ENCODE peak calls at places on chromosomes 13 and 19, in seven cellular contexts. R is neural crest cell, P is heart right ventricle, C is cardiac muscle cell, X is Calu3, H is breast epithelium, G is H9. U is an unnamed sample.

GRCh38 chr13:99289674-99290337 is 17.4 kb downstream of the GPR183 start:
- DNase-seq in R (no peak), P (no peak), C (no peak), X (no peak), H (no peak), G (no peak), U (no peak)

GRCh38 chr13:59166174-59166573 is 997.6 kb downstream of the DIAPH3 start:
- DNase-seq in R (no peak), P (no peak), C (no peak), X (no peak), H (no peak), G (no peak), U (no peak)

GRCh38 chr19:35031072-35031881 is 1.0 kb downstream of the SCN1B start:
- DNase-seq in R (no peak), P (peak; percentile 55), C (peak; percentile 42), X (no peak), H (no peak), G (peak; percentile 70), U (peak; percentile 44)

GRCh38 chr13:84096221-84096620 is 213.9 kb upstream of the SLITRK1 start:
- DNase-seq in R (no peak), P (no peak), C (peak; percentile 34), X (no peak), H (no peak), G (no peak), U (no peak)

GRCh38 chr13:36038785-36039415 is 92.3 kb downstream of the DCLK1 start:
- DNase-seq in R (no peak), P (no peak), C (no peak), X (no peak), H (no peak), G (no peak), U (no peak)

GRCh38 chr19:40251991-40252390 is 25.5 kb upstream of the CCNP start:
- DNase-seq in R (no peak), P (no peak), C (no peak), X (no peak), H (no peak), G (no peak), U (no peak)

GRCh38 chr13:114022309-114022669 is 48.4 kb upstream of the C13orf46 start:
- DNase-seq in R (no peak), P (no peak), C (no peak), X (no peak), H (no peak), G (no peak), U (no peak)

GRCh38 chr19:28396259-28396940 is 816.6 kb downstream of the UQCRFS1 start:
- DNase-seq in R (no peak), P (no peak), C (no peak), X (no peak), H (no peak), G (no peak), U (no peak)

GRCh38 chr19:55249841-55250240 is 9.0 kb downstream of the PPP6R1 start:
- DNase-seq in R (no peak), P (no peak), C (no peak), X (no peak), H (no peak), G (no peak), U (no peak)

GRCh38 chr13:111006508-111007031 is 91.7 kb upstream of the ANKRD10 start:
- DNase-seq in R (no peak), P (peak; percentile 70), C (peak; percentile 94), X (no peak), H (peak; percentile 50), G (no peak), U (no peak)
- TF ChIP-seq CTCF in R (no peak), P (no peak), C (no peak), X (no peak), H (no peak), G (no peak), U (no peak)

DNA sequence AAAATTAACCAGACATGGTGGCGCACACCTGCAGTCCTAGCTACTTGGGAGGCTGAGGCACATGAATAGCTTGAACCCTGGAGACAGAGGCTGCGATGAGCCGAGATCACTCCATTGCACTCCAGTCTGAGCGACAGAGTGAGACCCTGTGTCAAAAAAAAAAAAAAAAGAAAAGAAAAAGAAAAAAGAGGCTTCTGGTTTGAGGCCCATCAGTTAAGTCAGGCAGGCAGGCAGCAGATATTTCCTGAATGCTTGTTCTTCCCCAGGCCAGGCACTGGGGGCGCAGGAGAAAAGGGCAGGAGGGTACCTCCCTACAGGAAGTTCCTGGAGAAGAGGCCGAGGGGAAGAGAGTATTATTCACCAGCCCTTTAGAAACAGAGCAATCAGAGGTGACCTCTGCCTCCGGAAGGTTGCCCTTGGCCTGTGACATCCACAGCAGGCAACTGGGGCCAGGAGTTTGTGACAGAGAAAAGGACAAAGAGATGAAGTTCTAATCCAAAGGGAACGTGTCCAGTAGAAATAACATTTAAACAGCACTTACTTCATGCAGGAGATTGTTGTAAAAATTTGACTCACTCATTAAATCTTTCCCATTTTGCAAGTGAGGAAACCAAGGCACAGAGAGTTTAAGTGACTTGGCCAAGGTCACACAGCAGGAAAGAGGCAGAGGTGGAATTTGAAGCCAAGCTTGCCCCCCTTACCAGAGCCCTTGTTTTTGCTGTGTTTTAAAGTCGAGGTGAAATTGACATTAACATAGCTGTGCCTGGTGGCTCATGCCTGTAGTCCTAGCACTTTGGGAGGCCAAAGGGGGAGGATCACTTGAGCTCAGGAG is 4.3 kb upstream of the RLN3 start:
- DNase-seq in R (peak; percentile 59), P (no peak), C (peak; percentile 80), X (peak; percentile 69), H (no peak), G (peak; percentile 85), U (peak; percentile 77)
- TF ChIP-seq CTCF in R (peak; percentile 63), P (peak; percentile 29), C (peak; percentile 69), X (peak; percentile 40), H (peak; percentile 36), G (peak; percentile 74), U (no peak)

GRCh38 chr19:50329146-50329925 is at the start of gene KCNC3:
- DNase-seq in R (peak; percentile 99), P (peak; percentile 98), C (peak; percentile 99), X (peak; percentile 99), H (peak; percentile 100), G (peak; percentile 100), U (peak; percentile 100)
- TF ChIP-seq CTCF in R (no peak), P (no peak), C (no peak), X (no peak), H (no peak), G (no peak), U (no peak)

GRCh38 chr19:11460207-11460606 is 20.6 kb downstream of the ELAVL3 start:
- DNase-seq in R (no peak), P (no peak), C (no peak), X (no peak), H (no peak), G (no peak), U (peak; percentile 46)
- TF ChIP-seq CTCF in R (peak; percentile 28), P (no peak), C (peak; percentile 10), X (peak; percentile 15), H (no peak), G (peak; percentile 53), U (peak; percentile 27)

DNA sequence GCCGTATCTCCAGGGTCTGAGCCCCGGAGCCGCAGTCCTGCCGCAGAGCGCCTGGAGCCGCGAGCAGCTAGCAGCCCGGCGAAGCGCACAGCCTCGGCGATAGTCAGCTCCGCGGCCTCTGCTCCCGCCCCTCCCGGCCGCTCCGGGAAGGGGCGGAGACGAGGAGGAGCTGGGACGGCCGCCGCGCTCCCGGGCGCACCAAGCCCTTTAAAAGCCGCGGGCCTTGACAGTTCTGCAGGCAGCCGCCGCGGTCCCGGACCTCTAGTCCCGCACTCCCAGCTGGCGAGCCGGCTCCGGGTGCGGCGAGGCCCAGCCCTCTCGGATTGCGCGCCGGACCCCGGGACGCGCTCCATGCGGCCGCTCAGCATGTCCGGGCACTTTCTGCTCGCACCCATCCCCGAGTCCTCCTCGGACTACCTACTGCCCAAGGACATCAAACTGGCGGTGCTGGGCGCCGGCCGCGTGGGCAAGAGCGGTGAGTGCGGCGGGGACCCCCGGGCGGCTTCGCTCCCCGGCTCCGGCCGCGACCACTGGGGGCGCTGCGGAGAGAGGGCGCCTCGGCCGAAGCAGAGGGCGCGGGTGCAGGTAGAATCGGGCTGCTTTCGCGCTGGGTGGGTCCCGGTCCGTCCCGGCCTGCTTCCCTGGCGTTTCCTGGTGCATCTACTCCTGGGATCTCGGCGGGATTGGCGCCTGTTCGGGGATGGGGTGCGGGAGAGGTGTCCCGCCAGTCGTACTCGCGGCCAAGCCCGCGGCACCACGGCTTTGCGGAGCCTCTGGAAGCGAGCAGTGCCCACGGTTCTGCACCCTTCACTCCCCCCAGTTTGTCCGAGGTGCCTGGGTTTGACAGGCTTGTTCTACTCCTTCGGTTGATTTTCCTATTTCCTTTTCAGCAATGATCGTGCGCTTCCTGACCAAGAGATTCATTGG is at the start of gene RASL11A:
- DNase-seq in R (peak; percentile 72), P (peak; percentile 90), C (peak; percentile 91), X (peak; percentile 73), H (peak; percentile 59), G (peak; percentile 89), U (peak; percentile 87)
- TF ChIP-seq CTCF in R (peak; percentile 98), P (peak; percentile 96), C (peak; percentile 86), X (peak; percentile 84), H (peak; percentile 79), G (peak; percentile 99), U (peak; percentile 91)

DNA sequence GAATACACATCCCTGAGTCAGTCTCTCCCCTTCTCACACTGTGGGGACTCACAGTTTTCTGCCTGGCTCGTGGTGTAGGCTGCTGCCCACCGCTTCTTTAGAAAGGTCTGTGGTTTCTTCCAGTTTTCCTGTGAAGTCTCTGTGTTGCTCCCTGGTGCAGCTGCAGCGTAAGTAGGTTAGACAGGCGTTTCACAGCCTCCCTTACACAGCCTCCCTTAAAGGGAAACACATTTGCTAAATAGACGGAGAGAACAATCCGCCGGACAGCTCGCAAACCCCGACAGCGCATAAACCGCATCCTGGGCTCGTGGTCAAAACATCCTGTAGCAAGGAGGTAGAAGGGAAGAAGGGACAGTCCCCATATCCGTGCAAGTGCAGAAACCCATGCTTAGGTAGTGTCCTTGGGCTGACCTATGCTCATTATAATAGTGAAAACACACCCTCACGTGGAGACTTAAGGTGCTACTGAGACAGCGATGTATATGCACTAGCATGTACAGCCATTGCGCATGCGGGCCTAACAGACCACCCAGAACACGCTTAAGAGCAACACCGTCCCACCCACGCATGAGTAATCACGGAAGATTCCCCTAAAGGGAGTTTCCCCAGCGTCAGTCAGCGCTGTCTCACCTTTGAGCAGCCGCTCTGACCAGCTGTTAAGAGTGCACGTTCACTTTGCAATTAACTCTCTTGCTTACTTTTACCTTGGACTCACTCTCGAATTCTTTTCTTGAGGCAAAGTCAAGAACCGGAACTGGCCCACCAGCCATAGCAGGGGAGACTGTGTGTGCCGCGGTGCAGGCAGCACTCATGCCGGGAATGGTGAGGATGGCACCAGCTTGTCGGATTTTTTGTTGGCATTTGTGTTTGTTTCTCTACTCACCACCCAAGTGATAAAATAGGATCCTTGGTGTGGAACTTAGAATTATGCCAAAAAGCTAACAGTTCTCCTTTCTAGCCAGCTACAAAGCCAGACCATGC is 16.6 kb downstream of the SIGLEC8 start:
- DNase-seq in R (no peak), P (no peak), C (no peak), X (peak; percentile 18), H (no peak), G (no peak), U (no peak)
- TF ChIP-seq CTCF in R (no peak), P (no peak), C (no peak), X (no peak), H (no peak), G (no peak), U (no peak)

GRCh38 chr13:90633849-90634248 is 713.6 kb upstream of the MIR17HG start:
- DNase-seq in R (no peak), P (no peak), C (no peak), X (no peak), H (no peak), G (no peak), U (no peak)
- TF ChIP-seq CTCF in R (no peak), P (no peak), C (no peak), X (no peak), H (no peak), G (no peak), U (no peak)